ENCODE peak calls at places on chromosomes 4 and X, in seven cellular contexts. One of them, this sample, is unnamed. For H3K9me3 and H3K4me1, the result is how much of the 10 kb centered on the place peaks cover.

GRCh38 chr4:55808187-55808586 is 11.4 kb upstream of the EXOC1L start:
- DNase-seq in A549: no peak
- DNase-seq in CD8-positive, alpha-beta memory T cell: no peak
- DNase-seq in naive thymus-derived CD4-positive, alpha-beta T cell: no peak
- DNase-seq in SK-N-SH: peak
- DNase-seq in uterus: no peak
- DNase-seq in MM.1S: no peak
- DNase-seq in this sample: no peak

GRCh38 chr4:149987330-149987751 is 90.9 kb upstream of the DCLK2 start:
- DNase-seq in A549: no peak
- DNase-seq in CD8-positive, alpha-beta memory T cell: no peak
- DNase-seq in naive thymus-derived CD4-positive, alpha-beta T cell: no peak
- DNase-seq in SK-N-SH: peak
- DNase-seq in uterus: no peak
- DNase-seq in MM.1S: no peak
- DNase-seq in this sample: no peak

GRCh38 chr4:1576961-1577814 is 106.9 kb downstream of the FAM53A start:
- DNase-seq in A549: no peak
- DNase-seq in CD8-positive, alpha-beta memory T cell: no peak
- DNase-seq in naive thymus-derived CD4-positive, alpha-beta T cell: no peak
- DNase-seq in SK-N-SH: no peak
- DNase-seq in uterus: no peak
- DNase-seq in MM.1S: no peak
- DNase-seq in this sample: no peak

GRCh38 chr4:32748498-32748897 is 2028.3 kb downstream of the PCDH7 start:
- DNase-seq in A549: no peak
- DNase-seq in CD8-positive, alpha-beta memory T cell: no peak
- DNase-seq in naive thymus-derived CD4-positive, alpha-beta T cell: no peak
- DNase-seq in SK-N-SH: no peak
- DNase-seq in uterus: no peak
- DNase-seq in MM.1S: no peak
- DNase-seq in this sample: no peak

GRCh38 chr4:75512336-75513211 is 1.6 kb downstream of the RCHY1 start:
- DNase-seq in A549: no peak
- DNase-seq in CD8-positive, alpha-beta memory T cell: no peak
- DNase-seq in naive thymus-derived CD4-positive, alpha-beta T cell: no peak
- DNase-seq in SK-N-SH: no peak
- DNase-seq in uterus: no peak
- DNase-seq in MM.1S: peak
- DNase-seq in this sample: no peak

GRCh38 chr4:185282968-185283367 is 73.6 kb downstream of the SNX25 start:
- DNase-seq in A549: peak
- DNase-seq in CD8-positive, alpha-beta memory T cell: no peak
- DNase-seq in naive thymus-derived CD4-positive, alpha-beta T cell: no peak
- DNase-seq in SK-N-SH: no peak
- DNase-seq in uterus: no peak
- DNase-seq in MM.1S: no peak
- DNase-seq in this sample: no peak

GRCh38 chr4:3514806-3515421 is 17.3 kb downstream of the LRPAP1 start:
- DNase-seq in A549: no peak
- DNase-seq in CD8-positive, alpha-beta memory T cell: no peak
- DNase-seq in naive thymus-derived CD4-positive, alpha-beta T cell: no peak
- DNase-seq in SK-N-SH: no peak
- DNase-seq in uterus: no peak
- DNase-seq in MM.1S: no peak
- DNase-seq in this sample: no peak

GRCh38 chr4:2961411-2962098 is 1.7 kb downstream of the NOP14 start:
- DNase-seq in A549: no peak
- DNase-seq in CD8-positive, alpha-beta memory T cell: no peak
- DNase-seq in naive thymus-derived CD4-positive, alpha-beta T cell: peak
- DNase-seq in SK-N-SH: peak
- DNase-seq in uterus: no peak
- DNase-seq in MM.1S: no peak
- DNase-seq in this sample: no peak

GRCh38 chr4:2795558-2796260 is 2.8 kb downstream of the SH3BP2 start:
- DNase-seq in A549: no peak
- DNase-seq in CD8-positive, alpha-beta memory T cell: no peak
- DNase-seq in naive thymus-derived CD4-positive, alpha-beta T cell: no peak
- DNase-seq in SK-N-SH: peak
- DNase-seq in uterus: no peak
- DNase-seq in MM.1S: no peak
- DNase-seq in this sample: no peak

GRCh38 chr4:109078724-109079123 is 223.7 kb downstream of the COL25A1 start:
- DNase-seq in A549: no peak
- DNase-seq in CD8-positive, alpha-beta memory T cell: no peak
- DNase-seq in naive thymus-derived CD4-positive, alpha-beta T cell: no peak
- DNase-seq in SK-N-SH: no peak
- DNase-seq in uterus: no peak
- DNase-seq in MM.1S: no peak
- DNase-seq in this sample: no peak

GRCh38 chr4:1775731-1776500 is 17.2 kb upstream of the FGFR3 start:
- DNase-seq in A549: no peak
- DNase-seq in CD8-positive, alpha-beta memory T cell: no peak
- DNase-seq in naive thymus-derived CD4-positive, alpha-beta T cell: no peak
- DNase-seq in SK-N-SH: peak
- DNase-seq in uterus: no peak
- DNase-seq in MM.1S: no peak
- DNase-seq in this sample: no peak

GRCh38 chrX:3231766-3232165 is 114.7 kb downstream of the MXRA5 start:
- DNase-seq in A549: no peak
- DNase-seq in CD8-positive, alpha-beta memory T cell: no peak
- DNase-seq in naive thymus-derived CD4-positive, alpha-beta T cell: no peak
- DNase-seq in SK-N-SH: no peak
- DNase-seq in uterus: no peak
- DNase-seq in MM.1S: no peak
- DNase-seq in this sample: no peak

GRCh38 chr4:79917246-79917645 is 155.8 kb downstream of the ANTXR2 start:
- DNase-seq in A549: peak
- DNase-seq in CD8-positive, alpha-beta memory T cell: peak
- DNase-seq in naive thymus-derived CD4-positive, alpha-beta T cell: peak
- DNase-seq in SK-N-SH: no peak
- DNase-seq in uterus: no peak
- DNase-seq in MM.1S: peak
- DNase-seq in this sample: no peak

GRCh38 chr4:7423801-7424552 is 10.8 kb downstream of the PSAPL1 start:
- DNase-seq in A549: no peak
- DNase-seq in CD8-positive, alpha-beta memory T cell: no peak
- DNase-seq in naive thymus-derived CD4-positive, alpha-beta T cell: no peak
- DNase-seq in SK-N-SH: peak
- DNase-seq in uterus: no peak
- DNase-seq in MM.1S: no peak
- DNase-seq in this sample: no peak

GRCh38 chr4:81207793-81208192 is 7.2 kb downstream of the PRKG2 start:
- DNase-seq in A549: no peak
- DNase-seq in CD8-positive, alpha-beta memory T cell: no peak
- DNase-seq in naive thymus-derived CD4-positive, alpha-beta T cell: no peak
- DNase-seq in SK-N-SH: no peak
- DNase-seq in uterus: no peak
- DNase-seq in MM.1S: no peak
- DNase-seq in this sample: no peak

GRCh38 chr4:128279624-128280225 is 7.9 kb downstream of the PGRMC2 start:
- DNase-seq in A549: no peak
- DNase-seq in CD8-positive, alpha-beta memory T cell: no peak
- DNase-seq in naive thymus-derived CD4-positive, alpha-beta T cell: no peak
- DNase-seq in SK-N-SH: no peak
- DNase-seq in uterus: no peak
- DNase-seq in MM.1S: no peak
- DNase-seq in this sample: no peak
- H3K9me3 ChIP-seq in A549: under half
- H3K9me3 ChIP-seq in CD8-positive, alpha-beta memory T cell: under half
- H3K9me3 ChIP-seq in naive thymus-derived CD4-positive, alpha-beta T cell: under half
- H3K9me3 ChIP-seq in SK-N-SH: under half
- H3K9me3 ChIP-seq in uterus: under half
- H3K9me3 ChIP-seq in MM.1S: under half
- H3K9me3 ChIP-seq in this sample: under half

DNA sequence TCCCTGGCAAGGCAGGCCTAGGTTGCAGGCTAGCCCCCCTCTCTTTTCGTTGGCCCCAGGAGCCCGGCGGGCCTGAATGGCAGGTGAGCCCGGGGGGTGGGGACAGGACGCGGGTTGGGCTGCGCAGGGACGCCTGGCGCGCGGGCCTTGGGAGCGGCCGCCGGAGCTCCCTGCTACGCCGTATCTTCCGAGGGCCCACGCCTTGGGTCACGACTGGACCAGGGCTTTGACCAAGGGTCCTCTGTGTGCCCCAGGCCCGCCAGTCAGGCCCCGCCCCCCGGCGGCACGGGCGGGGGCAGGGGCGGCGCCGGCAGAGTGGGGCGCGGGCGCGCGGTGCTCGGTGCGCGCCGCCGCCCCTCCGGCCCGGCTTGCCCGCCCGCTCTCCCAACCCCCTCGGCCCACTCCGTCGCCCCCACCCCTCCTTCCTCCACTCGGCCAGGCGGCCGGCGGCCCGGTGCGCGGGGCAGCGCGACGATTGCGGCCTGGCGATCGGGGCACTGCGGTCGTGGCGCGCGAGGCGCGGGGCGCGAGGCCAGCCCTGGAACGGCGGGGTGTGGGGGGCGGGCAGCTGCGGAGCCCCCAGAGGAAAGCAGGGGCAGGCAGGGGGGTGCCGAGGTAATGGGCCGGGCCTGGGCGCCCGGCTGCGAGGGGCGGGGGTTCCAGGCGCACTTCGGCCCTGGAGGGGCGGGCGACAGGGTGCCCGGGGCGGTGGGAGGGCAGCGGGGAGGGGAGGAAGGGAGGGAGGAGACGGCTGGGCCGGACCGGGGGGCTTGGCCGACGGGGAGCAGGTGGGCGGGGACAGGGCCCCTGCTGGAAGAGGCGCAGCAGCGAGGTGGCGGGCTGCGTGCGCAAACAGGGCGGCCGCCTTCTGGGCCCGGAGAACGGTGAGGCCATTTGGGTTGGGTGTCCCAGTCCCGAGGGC is at the start of gene PRRG3:
- DNase-seq in A549: no peak
- DNase-seq in CD8-positive, alpha-beta memory T cell: no peak
- DNase-seq in naive thymus-derived CD4-positive, alpha-beta T cell: no peak
- DNase-seq in SK-N-SH: no peak
- DNase-seq in uterus: no peak
- DNase-seq in MM.1S: no peak
- DNase-seq in this sample: no peak
- H3K4me1 ChIP-seq in A549: under half
- H3K4me1 ChIP-seq in CD8-positive, alpha-beta memory T cell: under half
- H3K4me1 ChIP-seq in naive thymus-derived CD4-positive, alpha-beta T cell: under half
- H3K4me1 ChIP-seq in SK-N-SH: under half
- H3K4me1 ChIP-seq in uterus: under half
- H3K4me1 ChIP-seq in MM.1S: under half
- H3K4me1 ChIP-seq in this sample: under half

DNA sequence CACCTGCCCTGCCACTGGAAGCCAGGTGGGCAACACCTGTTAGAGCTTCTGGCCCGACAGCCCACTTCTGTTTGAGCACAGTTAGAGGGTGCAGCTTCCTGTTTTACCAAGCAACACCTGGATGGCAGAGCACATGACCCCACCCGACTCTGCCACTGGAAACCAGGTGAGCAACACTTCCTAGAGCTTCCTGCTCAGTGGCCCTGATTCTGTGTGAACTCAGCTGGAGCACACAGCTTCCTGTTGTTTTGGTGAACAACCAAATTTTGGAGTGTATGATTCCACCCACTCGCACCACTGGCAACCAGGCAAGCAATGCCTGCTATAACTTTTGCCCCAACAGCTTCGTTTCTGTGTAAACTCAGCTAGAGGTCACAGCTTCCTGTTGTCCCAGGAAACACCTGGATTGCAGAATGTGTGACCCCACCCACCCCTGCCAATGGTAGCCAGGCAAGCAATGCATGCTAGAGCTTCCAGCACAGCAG is 163.8 kb upstream of the KLF8 start:
- DNase-seq in A549: no peak
- DNase-seq in CD8-positive, alpha-beta memory T cell: no peak
- DNase-seq in naive thymus-derived CD4-positive, alpha-beta T cell: peak
- DNase-seq in SK-N-SH: no peak
- DNase-seq in uterus: no peak
- DNase-seq in MM.1S: peak
- DNase-seq in this sample: no peak
- H3K9me3 ChIP-seq in A549: under half
- H3K9me3 ChIP-seq in CD8-positive, alpha-beta memory T cell: under half
- H3K9me3 ChIP-seq in naive thymus-derived CD4-positive, alpha-beta T cell: under half
- H3K9me3 ChIP-seq in SK-N-SH: under half
- H3K9me3 ChIP-seq in uterus: under half
- H3K9me3 ChIP-seq in MM.1S: under half
- H3K9me3 ChIP-seq in this sample: under half

DNA sequence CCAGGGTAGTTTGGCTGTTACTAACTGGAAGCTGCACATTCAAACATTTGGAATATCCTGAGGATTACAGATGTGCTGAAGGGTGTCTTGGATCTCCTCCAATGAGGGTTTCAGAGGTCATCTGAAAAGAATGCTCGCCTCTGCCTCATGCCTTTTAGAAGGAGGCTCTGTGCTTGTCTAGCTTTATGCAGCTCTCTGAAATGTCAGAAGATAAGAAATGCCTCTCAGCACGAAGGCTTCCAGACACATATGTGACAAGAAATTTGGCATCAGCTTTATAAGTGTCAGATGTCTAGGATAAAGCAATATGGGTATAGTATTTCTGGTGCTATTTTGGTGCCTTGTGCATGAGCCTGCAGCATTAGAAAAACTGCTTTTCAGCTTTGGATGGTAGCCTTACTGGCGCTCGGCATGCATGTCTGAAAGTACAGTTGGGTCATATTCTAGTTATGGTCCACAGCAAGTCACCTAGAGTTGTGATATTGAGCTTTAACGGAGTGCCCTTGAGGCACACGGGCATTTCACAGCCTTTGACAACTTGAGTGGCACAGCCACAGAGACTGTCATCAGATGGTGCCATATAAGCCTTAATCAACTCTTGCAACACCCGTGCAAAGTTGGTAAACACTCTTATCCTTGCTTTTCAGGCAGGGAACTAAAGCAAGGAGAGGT is 70.8 kb upstream of the PGRMC2 start:
- DNase-seq in A549: no peak
- DNase-seq in CD8-positive, alpha-beta memory T cell: no peak
- DNase-seq in naive thymus-derived CD4-positive, alpha-beta T cell: no peak
- DNase-seq in SK-N-SH: no peak
- DNase-seq in uterus: no peak
- DNase-seq in MM.1S: no peak
- DNase-seq in this sample: no peak
- H3K4me1 ChIP-seq in A549: half or more
- H3K4me1 ChIP-seq in CD8-positive, alpha-beta memory T cell: under half
- H3K4me1 ChIP-seq in naive thymus-derived CD4-positive, alpha-beta T cell: under half
- H3K4me1 ChIP-seq in SK-N-SH: under half
- H3K4me1 ChIP-seq in uterus: under half
- H3K4me1 ChIP-seq in MM.1S: under half
- H3K4me1 ChIP-seq in this sample: under half

GRCh38 chr4:33914386-33914785 is 2329.9 kb downstream of the ARAP2 start:
- DNase-seq in A549: no peak
- DNase-seq in CD8-positive, alpha-beta memory T cell: no peak
- DNase-seq in naive thymus-derived CD4-positive, alpha-beta T cell: no peak
- DNase-seq in SK-N-SH: no peak
- DNase-seq in uterus: no peak
- DNase-seq in MM.1S: no peak
- DNase-seq in this sample: no peak
- H3K9me3 ChIP-seq in A549: under half
- H3K9me3 ChIP-seq in CD8-positive, alpha-beta memory T cell: under half
- H3K9me3 ChIP-seq in naive thymus-derived CD4-positive, alpha-beta T cell: under half
- H3K9me3 ChIP-seq in SK-N-SH: under half
- H3K9me3 ChIP-seq in uterus: under half
- H3K9me3 ChIP-seq in MM.1S: under half
- H3K9me3 ChIP-seq in this sample: under half

DNA sequence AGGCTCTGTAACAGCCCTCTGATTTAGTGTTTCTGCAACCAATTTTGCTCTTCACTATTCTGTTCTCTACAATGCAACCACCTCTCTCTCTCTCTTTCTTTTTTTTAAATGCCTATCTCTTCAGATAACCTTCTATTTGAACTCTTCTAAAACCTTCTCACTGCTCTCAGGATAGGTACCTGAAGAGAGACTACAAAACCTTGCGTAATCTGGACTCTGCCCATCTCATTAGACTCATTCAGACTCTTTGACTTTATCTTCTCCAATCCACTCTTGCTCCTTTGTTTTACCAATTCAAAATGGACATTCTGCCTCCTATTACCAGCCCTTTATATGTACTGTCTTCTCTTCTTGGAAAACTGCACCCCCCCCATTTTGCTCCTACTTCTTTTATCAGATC is 291.6 kb downstream of the CAMK2D start:
- DNase-seq in A549: no peak
- DNase-seq in CD8-positive, alpha-beta memory T cell: no peak
- DNase-seq in naive thymus-derived CD4-positive, alpha-beta T cell: no peak
- DNase-seq in SK-N-SH: no peak
- DNase-seq in uterus: no peak
- DNase-seq in MM.1S: no peak
- DNase-seq in this sample: no peak
- H3K4me1 ChIP-seq in A549: under half
- H3K4me1 ChIP-seq in CD8-positive, alpha-beta memory T cell: under half
- H3K4me1 ChIP-seq in naive thymus-derived CD4-positive, alpha-beta T cell: under half
- H3K4me1 ChIP-seq in SK-N-SH: under half
- H3K4me1 ChIP-seq in uterus: under half
- H3K4me1 ChIP-seq in MM.1S: under half
- H3K4me1 ChIP-seq in this sample: under half

This sample was measured in prostate gland.